ENCODE peak calls at places on chromosome 17, in six cellular contexts. N, F, L, Z, U and S are unnamed samples.

GRCh38 chr17:32810690-32811089 is 66.2 kb downstream of the MYO1D start:
- DNase-seq in F (no peak), L (no peak), U (no peak), N (no peak), Z (no peak), S (no peak)

GRCh38 chr17:37067555-37068111 is 118.9 kb downstream of the AATF start:
- DNase-seq in Z (peak), U (peak), F (peak), N (no peak), L (peak), S (peak)

GRCh38 chr17:48901241-48901640 is 7.0 kb upstream of the UBE2Z start:
- DNase-seq in L (no peak), F (no peak), U (no peak), Z (no peak), N (no peak), S (no peak)

GRCh38 chr17:16872351-16872751 is 99.6 kb downstream of the TNFRSF13B start:
- DNase-seq in F (peak), L (no peak), U (no peak), Z (no peak), N (no peak), S (no peak)

GRCh38 chr17:57009737-57010445 is 32.0 kb downstream of the SCPEP1 start:
- DNase-seq in N (peak), Z (peak), F (peak), U (peak), L (peak), S (peak)

GRCh38 chr17:67491009-67491677 is 114.1 kb downstream of the PITPNC1 start:
- DNase-seq in N (peak), U (peak), L (peak), F (peak), Z (peak), S (peak)

GRCh38 chr17:67659028-67659427 is 58.7 kb upstream of the NOL11 start:
- DNase-seq in U (no peak), N (no peak), F (no peak), Z (no peak), L (no peak), S (no peak)

GRCh38 chr17:82793974-82794620 is 42.2 kb downstream of the TBCD start:
- DNase-seq in U (no peak), F (no peak), N (no peak), L (peak), Z (no peak), S (no peak)

GRCh38 chr17:39926588-39927100 is 757 bp downstream of the ORMDL3 start:
- DNase-seq in Z (no peak), F (peak), U (peak), N (no peak), L (no peak), S (peak)

GRCh38 chr17:19258371-19258770 is 21.2 kb downstream of the EPN2 start:
- DNase-seq in U (no peak), N (no peak), Z (no peak), F (no peak), L (no peak), S (no peak)

GRCh38 chr17:77372444-77373297 is 231.9 kb downstream of the SEC14L1 start:
- DNase-seq in U (peak), F (peak), L (peak), N (peak), Z (peak), S (no peak)

GRCh38 chr17:7079581-7080444 is at the start of gene CLEC10A:
- DNase-seq in N (no peak), F (no peak), Z (peak), U (no peak), L (no peak), S (no peak)

GRCh38 chr17:16484445-16485169 is 7.4 kb downstream of the LRRC75A start:
- DNase-seq in Z (no peak), N (no peak), L (no peak), F (no peak), U (no peak), S (no peak)

GRCh38 chr17:28053044-28053670 is 10.7 kb downstream of the NLK start:
- DNase-seq in Z (no peak), U (no peak), L (no peak), F (no peak), N (no peak), S (no peak)

GRCh38 chr17:21286771-21287702 is 2.5 kb downstream of the MAP2K3 start:
- DNase-seq in U (peak), N (no peak), Z (no peak), L (no peak), F (no peak), S (no peak)

DNA sequence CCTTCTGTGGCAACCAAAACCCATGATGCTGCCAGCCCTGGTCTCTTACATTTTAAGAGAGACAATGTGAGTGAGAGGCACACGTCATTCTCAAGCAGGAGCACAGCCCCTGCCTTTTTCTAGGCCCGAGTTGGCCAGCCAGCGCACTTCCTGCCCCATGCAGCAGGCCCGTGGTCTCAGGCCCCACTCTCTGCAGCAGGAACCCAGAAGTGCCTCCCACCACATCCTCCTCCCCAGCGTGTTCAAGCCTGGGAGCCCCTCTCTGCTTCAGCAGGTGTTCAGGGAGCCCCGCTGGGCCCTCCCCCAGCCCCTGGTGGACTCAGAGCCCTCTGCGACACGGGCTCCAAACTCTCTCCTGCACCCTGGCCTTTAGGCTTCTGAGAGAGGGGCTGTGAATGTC is 30.5 kb downstream of the ITGAE start:
- DNase-seq in N (no peak), F (no peak), L (no peak), Z (no peak), U (no peak), S (no peak)
- TF ChIP-seq CTCF in N (no peak), F (no peak), L (no peak), Z (no peak), U (no peak), S (no peak)

DNA sequence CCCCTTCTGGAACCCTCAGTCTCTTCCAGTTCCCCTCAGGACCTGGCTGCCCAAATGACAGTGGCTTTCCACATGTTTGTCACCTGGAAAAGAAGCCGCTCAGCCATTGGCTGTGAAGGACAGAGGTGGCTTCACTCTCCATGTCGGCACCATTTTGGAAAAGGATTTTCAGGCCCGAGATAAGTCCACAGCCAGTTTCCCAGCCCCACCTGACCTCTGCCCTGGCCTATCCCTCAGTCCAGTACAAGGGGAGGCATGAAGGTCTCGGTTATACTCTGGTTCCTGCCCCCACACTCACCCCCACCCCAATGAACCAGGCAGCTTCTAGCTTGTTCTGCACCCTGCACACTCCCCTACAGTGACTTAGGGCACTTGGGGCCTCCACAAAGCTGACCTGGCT is 15.2 kb downstream of the AOC3 start:
- DNase-seq in Z (no peak), N (no peak), F (no peak), L (no peak), U (no peak), S (no peak)
- H3K4me3 ChIP-seq in Z (no peak), N (no peak), F (no peak), L (no peak), U (no peak), S (no peak)

GRCh38 chr17:81057777-81058176 is 22.8 kb downstream of the BAIAP2 start:
- DNase-seq in Z (no peak), L (no peak), F (no peak), N (no peak), U (no peak), S (no peak)

GRCh38 chr17:81056352-81056751 is 21.4 kb downstream of the BAIAP2 start:
- DNase-seq in Z (no peak), L (no peak), F (no peak), U (no peak), N (no peak), S (no peak)

GRCh38 chr17:81059026-81059425 is 24.1 kb downstream of the BAIAP2 start:
- DNase-seq in N (no peak), F (peak), Z (no peak), U (no peak), L (no peak), S (no peak)

GRCh38 chr17:81058263-81058871 is 23.4 kb downstream of the BAIAP2 start:
- DNase-seq in N (no peak), U (no peak), Z (no peak), L (no peak), F (no peak), S (no peak)

DNA sequence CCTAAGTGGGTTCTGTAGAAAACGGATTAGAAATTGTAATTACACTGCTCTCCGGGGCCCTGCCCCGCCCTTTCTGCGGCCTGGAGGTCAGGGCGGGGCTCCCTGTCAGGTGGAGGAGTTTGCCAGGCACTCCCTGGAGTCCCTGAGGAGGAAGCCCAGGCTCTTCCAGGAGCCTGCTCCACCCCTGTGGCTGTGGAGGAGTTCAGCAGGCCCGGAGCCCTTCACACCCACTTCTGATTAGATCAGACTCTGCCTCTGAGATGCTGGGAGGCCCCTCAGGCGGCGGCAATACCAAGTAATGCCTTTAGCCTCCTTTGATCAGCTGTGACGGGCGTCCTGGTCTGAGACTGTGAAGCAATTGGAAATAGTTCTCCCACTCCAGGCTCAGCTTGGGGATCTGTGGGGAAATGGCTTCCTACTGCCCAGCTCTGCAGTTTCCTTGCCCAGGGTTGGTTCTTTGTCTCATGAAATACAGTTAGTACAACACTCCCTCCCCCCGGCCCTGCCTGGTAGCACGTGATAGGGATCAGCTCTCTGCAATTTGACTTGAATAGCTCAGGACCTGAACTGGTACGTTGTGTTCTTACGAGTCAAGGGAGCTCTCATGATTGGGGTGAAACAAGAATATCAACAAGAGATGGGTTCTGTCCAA is 22.3 kb downstream of the BAIAP2 start:
- DNase-seq in Z (peak), U (peak), F (peak), L (peak), N (peak), S (no peak)
- H3K27ac ChIP-seq in Z (no peak), U (peak), F (peak), L (no peak), N (peak), S (no peak)

GRCh38 chr17:1169913-1170312 is 9.9 kb downstream of the ABR start:
- DNase-seq in F (no peak), N (no peak), U (no peak), L (no peak), Z (no peak), S (no peak)

GRCh38 chr17:1169471-1169908 is 10.3 kb downstream of the ABR start:
- DNase-seq in F (no peak), L (no peak), U (no peak), Z (no peak), N (no peak), S (no peak)

GRCh38 chr17:1168537-1169234 is 11.1 kb downstream of the ABR start:
- DNase-seq in L (no peak), U (no peak), Z (no peak), N (no peak), F (no peak), S (no peak)

GRCh38 chr17:1171953-1172352 is 7.8 kb downstream of the ABR start:
- DNase-seq in Z (no peak), N (no peak), L (no peak), F (no peak), U (no peak), S (no peak)

DNA sequence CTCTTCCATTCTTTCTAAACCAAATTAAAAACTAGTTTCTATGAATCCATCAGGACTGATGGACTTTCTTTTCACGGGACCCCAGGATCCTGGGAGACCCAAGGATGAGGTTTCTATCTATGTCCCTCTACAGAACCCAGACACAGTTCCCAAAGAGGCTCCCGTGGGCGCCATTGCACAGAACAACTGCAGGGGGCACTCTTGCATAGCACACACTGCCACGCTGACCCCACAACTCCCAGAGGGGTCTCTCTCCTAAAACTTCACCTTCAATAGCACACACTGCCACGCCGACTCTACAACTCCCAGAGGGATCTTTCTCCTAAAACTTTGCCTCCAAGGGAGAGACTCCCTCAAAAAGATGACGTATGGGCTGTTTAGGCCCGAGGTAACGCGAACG is 9.0 kb downstream of the ABR start:
- DNase-seq in L (no peak), Z (no peak), U (no peak), N (no peak), F (no peak), S (no peak)
- TF ChIP-seq CTCF in L (no peak), Z (no peak), U (peak), N (no peak), F (peak), S (peak)

GRCh38 chr17:47853616-47854015 is 2.7 kb upstream of the SP6 start:
- DNase-seq in L (no peak), U (no peak), Z (no peak), N (no peak), F (no peak), S (no peak)

GRCh38 chr17:47851764-47852112 is 775 bp upstream of the SP6 start:
- DNase-seq in F (no peak), L (no peak), Z (no peak), N (no peak), U (no peak), S (no peak)

GRCh38 chr17:47850692-47851573 is at the start of gene SP6:
- DNase-seq in F (peak), L (peak), N (no peak), U (peak), Z (no peak), S (peak)

GRCh38 chr17:47850373-47850691 is 631 bp downstream of the SP6 start:
- DNase-seq in F (no peak), N (no peak), L (no peak), U (no peak), Z (no peak), S (no peak)

GRCh38 chr17:47852113-47852949 is 1.4 kb upstream of the SP6 start:
- DNase-seq in Z (no peak), L (no peak), F (no peak), N (no peak), U (no peak), S (no peak)
- H3K4me3 ChIP-seq in Z (no peak), L (no peak), F (no peak), N (no peak), U (no peak), S (no peak)

GRCh38 chr17:80455328-80455710 is 21.1 kb downstream of the NPTX1 start:
- DNase-seq in L (no peak), Z (no peak), U (no peak), N (no peak), F (no peak), S (peak)

GRCh38 chr17:80457236-80457856 is 19.1 kb downstream of the NPTX1 start:
- DNase-seq in Z (no peak), N (no peak), U (no peak), F (no peak), L (no peak), S (no peak)

GRCh38 chr17:80455784-80456183 is 20.6 kb downstream of the NPTX1 start:
- DNase-seq in L (no peak), Z (no peak), N (no peak), F (no peak), U (no peak), S (no peak)

GRCh38 chr17:80458016-80458415 is 18.4 kb downstream of the NPTX1 start:
- DNase-seq in U (no peak), N (no peak), F (no peak), L (no peak), Z (no peak), S (no peak)

GRCh38 chr17:80456465-80457235 is 19.8 kb downstream of the NPTX1 start:
- DNase-seq in F (peak), L (peak), U (no peak), N (no peak), Z (no peak), S (no peak)
- H3K27ac ChIP-seq in F (no peak), L (no peak), U (no peak), N (peak), Z (peak), S (no peak)

DNA sequence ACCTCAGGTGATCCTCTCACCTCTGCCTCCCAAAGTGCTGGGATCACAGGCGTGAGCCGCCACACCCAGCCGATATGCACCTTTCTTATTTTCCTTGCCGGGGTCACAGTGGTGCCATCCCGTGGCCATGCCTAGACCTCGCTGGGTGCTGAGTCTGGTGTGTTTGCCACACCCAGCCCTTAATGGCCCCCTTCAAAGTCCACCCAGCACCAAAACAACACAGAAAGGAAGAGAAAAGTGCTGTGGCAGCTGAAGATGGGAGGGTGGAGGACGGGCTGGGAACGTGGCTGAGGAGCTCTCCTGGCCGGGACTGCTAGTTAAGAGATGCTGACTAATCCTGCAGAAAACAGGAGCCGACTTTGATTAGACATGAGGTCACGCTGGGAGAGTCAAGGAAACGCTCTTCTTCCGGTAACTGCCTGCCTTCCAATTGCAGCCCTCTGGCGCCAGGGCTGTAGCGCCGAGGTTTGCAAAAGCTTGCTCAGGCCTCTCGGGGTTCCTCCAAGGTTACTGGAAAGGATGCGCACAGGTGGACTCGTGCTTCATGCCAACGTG is 10.9 kb downstream of the SLC43A2 start:
- DNase-seq in N (peak), Z (peak), L (peak), U (no peak), F (peak), S (peak)
- TF ChIP-seq CTCF in N (no peak), Z (no peak), L (no peak), U (no peak), F (no peak), S (peak)

DNA sequence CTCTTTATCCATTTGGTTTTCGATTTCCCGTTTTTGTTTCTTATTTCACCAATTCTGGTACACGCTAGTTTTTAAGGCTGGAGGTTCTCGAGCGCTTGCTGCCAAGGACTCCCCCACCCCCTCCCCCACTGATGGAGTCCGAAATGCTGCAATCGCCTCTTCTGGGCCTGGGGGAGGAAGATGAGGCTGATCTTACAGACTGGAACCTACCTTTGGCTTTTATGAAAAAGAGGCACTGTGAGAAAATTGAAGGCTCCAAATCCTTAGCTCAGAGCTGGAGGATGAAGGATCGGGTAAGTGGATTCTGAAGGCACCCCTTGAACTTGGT is 825 bp downstream of the RPTOR start:
- DNase-seq in Z (no peak), N (no peak), L (peak), U (peak), F (peak), S (no peak)
- H3K4me3 ChIP-seq in Z (peak), N (peak), L (peak), U (peak), F (peak), S (peak)